ENCODE peak calls at places on chromosome 17, in seven cellular contexts. One of them, this sample, is unnamed.

GRCh38 chr17:29565643-29566472 is 979 bp downstream of the ABHD15 start:
- DNase-seq in mesendoderm: peak; percentile 73
- DNase-seq in neuronal stem cell: peak; percentile 20
- DNase-seq in IMR-90: no peak
- DNase-seq in H9: peak; percentile 82
- DNase-seq in H1: no peak
- DNase-seq in trophoblast cell: peak; percentile 74
- DNase-seq in this sample: peak; percentile 43

GRCh38 chr17:16929757-16930520 is 42.0 kb downstream of the TNFRSF13B start:
- DNase-seq in mesendoderm: no peak
- DNase-seq in neuronal stem cell: no peak
- DNase-seq in IMR-90: no peak
- DNase-seq in H9: no peak
- DNase-seq in H1: no peak
- DNase-seq in trophoblast cell: no peak
- DNase-seq in this sample: no peak

GRCh38 chr17:44444735-44445105 is 55.3 kb upstream of the ITGA2B start:
- DNase-seq in mesendoderm: no peak
- DNase-seq in neuronal stem cell: no peak
- DNase-seq in IMR-90: peak; percentile 97
- DNase-seq in H9: no peak
- DNase-seq in H1: no peak
- DNase-seq in trophoblast cell: peak; percentile 48
- DNase-seq in this sample: peak; percentile 85

GRCh38 chr17:73359987-73360410 is 48.2 kb upstream of the CDC42EP4 start:
- DNase-seq in mesendoderm: peak; percentile 95
- DNase-seq in neuronal stem cell: peak; percentile 40
- DNase-seq in IMR-90: no peak
- DNase-seq in H9: peak; percentile 97
- DNase-seq in H1: peak; percentile 81
- DNase-seq in trophoblast cell: peak; percentile 53
- DNase-seq in this sample: peak; percentile 24

GRCh38 chr17:30854146-30854545 is 22.4 kb downstream of the ATAD5 start:
- DNase-seq in mesendoderm: no peak
- DNase-seq in neuronal stem cell: no peak
- DNase-seq in IMR-90: no peak
- DNase-seq in H9: no peak
- DNase-seq in H1: no peak
- DNase-seq in trophoblast cell: no peak
- DNase-seq in this sample: no peak

GRCh38 chr17:43823350-43824084 is 9.4 kb downstream of the MPP3 start:
- DNase-seq in mesendoderm: no peak
- DNase-seq in neuronal stem cell: no peak
- DNase-seq in IMR-90: no peak
- DNase-seq in H9: no peak
- DNase-seq in H1: no peak
- DNase-seq in trophoblast cell: no peak
- DNase-seq in this sample: no peak

GRCh38 chr17:43085489-43085888 is 39.7 kb downstream of the BRCA1 start:
- DNase-seq in mesendoderm: peak; percentile 31
- DNase-seq in neuronal stem cell: no peak
- DNase-seq in IMR-90: peak; percentile 39
- DNase-seq in H9: no peak
- DNase-seq in H1: no peak
- DNase-seq in trophoblast cell: peak; percentile 40
- DNase-seq in this sample: peak; percentile 32

GRCh38 chr17:63983326-63983725 is 10.6 kb upstream of the SCN4A start:
- DNase-seq in mesendoderm: no peak
- DNase-seq in neuronal stem cell: no peak
- DNase-seq in IMR-90: no peak
- DNase-seq in H9: no peak
- DNase-seq in H1: no peak
- DNase-seq in trophoblast cell: no peak
- DNase-seq in this sample: no peak

GRCh38 chr17:16381496-16381820 is 567 bp downstream of the UBB start:
- DNase-seq in mesendoderm: no peak
- DNase-seq in neuronal stem cell: no peak
- DNase-seq in IMR-90: peak; percentile 49
- DNase-seq in H9: no peak
- DNase-seq in H1: no peak
- DNase-seq in trophoblast cell: peak; percentile 56
- DNase-seq in this sample: no peak

GRCh38 chr17:81713004-81713555 is 996 bp downstream of the SLC25A10 start:
- DNase-seq in mesendoderm: no peak
- DNase-seq in neuronal stem cell: no peak
- DNase-seq in IMR-90: no peak
- DNase-seq in H9: no peak
- DNase-seq in H1: no peak
- DNase-seq in trophoblast cell: peak; percentile 12
- DNase-seq in this sample: no peak

GRCh38 chr17:40615295-40615988 is 32.2 kb downstream of the SMARCE1 start:
- DNase-seq in mesendoderm: peak; percentile 92
- DNase-seq in neuronal stem cell: peak; percentile 18
- DNase-seq in IMR-90: peak; percentile 47
- DNase-seq in H9: peak; percentile 90
- DNase-seq in H1: peak; percentile 77
- DNase-seq in trophoblast cell: peak; percentile 68
- DNase-seq in this sample: peak; percentile 46

GRCh38 chr17:55426851-55427586 is 5.4 kb upstream of the MMD start:
- DNase-seq in mesendoderm: no peak
- DNase-seq in neuronal stem cell: no peak
- DNase-seq in IMR-90: peak; percentile 58
- DNase-seq in H9: no peak
- DNase-seq in H1: no peak
- DNase-seq in trophoblast cell: peak; percentile 60
- DNase-seq in this sample: peak; percentile 69

GRCh38 chr17:74766413-74766812 is 9.7 kb downstream of the NAT9 start:
- DNase-seq in mesendoderm: no peak
- DNase-seq in neuronal stem cell: no peak
- DNase-seq in IMR-90: no peak
- DNase-seq in H9: no peak
- DNase-seq in H1: no peak
- DNase-seq in trophoblast cell: no peak
- DNase-seq in this sample: no peak

DNA sequence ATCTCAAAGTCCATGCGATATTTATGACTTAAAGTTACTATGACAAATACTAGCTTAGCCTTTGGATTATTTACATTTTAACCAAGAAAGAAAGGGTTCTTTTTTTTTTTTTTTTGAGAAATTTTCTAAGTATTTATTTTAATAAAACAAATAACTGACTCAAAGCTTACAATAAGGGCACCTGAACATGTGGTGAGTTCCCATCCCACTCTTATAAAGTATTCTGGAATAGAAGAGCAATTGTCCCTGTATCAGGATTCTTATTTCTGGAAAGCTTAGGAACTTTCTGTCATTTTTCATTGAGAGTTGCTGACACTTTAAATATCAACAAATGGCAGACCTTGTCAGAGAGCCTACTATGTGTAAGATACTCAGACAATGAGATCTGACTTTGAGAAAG is 686.1 kb upstream of the SOX9 start:
- DNase-seq in mesendoderm: no peak
- DNase-seq in neuronal stem cell: no peak
- DNase-seq in IMR-90: no peak
- DNase-seq in H9: no peak
- DNase-seq in H1: no peak
- DNase-seq in trophoblast cell: no peak
- DNase-seq in this sample: no peak
- H3K18ac ChIP-seq in mesendoderm: no peak overlapping the region
- H3K18ac ChIP-seq in neuronal stem cell: no peak overlapping the region
- H3K18ac ChIP-seq in IMR-90: no peak overlapping the region
- H3K18ac ChIP-seq in H9: no peak overlapping the region
- H3K18ac ChIP-seq in H1: no peak overlapping the region
- H3K18ac ChIP-seq in trophoblast cell: no peak overlapping the region
- H3K18ac ChIP-seq in this sample: no peak overlapping the region

GRCh38 chr17:67563692-67564228 is 154.0 kb upstream of the NOL11 start:
- DNase-seq in mesendoderm: no peak
- DNase-seq in neuronal stem cell: no peak
- DNase-seq in IMR-90: no peak
- DNase-seq in H9: no peak
- DNase-seq in H1: no peak
- DNase-seq in trophoblast cell: no peak
- DNase-seq in this sample: no peak
- H4K8ac ChIP-seq in mesendoderm: no peak overlapping the region
- H4K8ac ChIP-seq in neuronal stem cell: no peak overlapping the region
- H4K8ac ChIP-seq in IMR-90: no peak overlapping the region
- H4K8ac ChIP-seq in H9: no peak overlapping the region
- H4K8ac ChIP-seq in H1: no peak overlapping the region
- H4K8ac ChIP-seq in trophoblast cell: no peak overlapping the region
- H4K8ac ChIP-seq in this sample: no peak overlapping the region

GRCh38 chr17:19534562-19535149 is 1.0 kb downstream of the SLC47A1 start:
- DNase-seq in mesendoderm: no peak
- DNase-seq in neuronal stem cell: no peak
- DNase-seq in IMR-90: no peak
- DNase-seq in H9: no peak
- DNase-seq in H1: no peak
- DNase-seq in trophoblast cell: no peak
- DNase-seq in this sample: no peak

GRCh38 chr17:19531780-19532501 is 1.7 kb upstream of the SLC47A1 start:
- DNase-seq in mesendoderm: no peak
- DNase-seq in neuronal stem cell: no peak
- DNase-seq in IMR-90: no peak
- DNase-seq in H9: no peak
- DNase-seq in H1: no peak
- DNase-seq in trophoblast cell: no peak
- DNase-seq in this sample: no peak

GRCh38 chr17:19533036-19533717 is 477 bp upstream of the SLC47A1 start:
- DNase-seq in mesendoderm: no peak
- DNase-seq in neuronal stem cell: no peak
- DNase-seq in IMR-90: no peak
- DNase-seq in H9: no peak
- DNase-seq in H1: no peak
- DNase-seq in trophoblast cell: no peak
- DNase-seq in this sample: no peak

GRCh38 chr17:19537116-19537515 is 3.5 kb downstream of the SLC47A1 start:
- DNase-seq in mesendoderm: peak; percentile 67
- DNase-seq in neuronal stem cell: no peak
- DNase-seq in IMR-90: no peak
- DNase-seq in H9: no peak
- DNase-seq in H1: no peak
- DNase-seq in trophoblast cell: no peak
- DNase-seq in this sample: no peak

DNA sequence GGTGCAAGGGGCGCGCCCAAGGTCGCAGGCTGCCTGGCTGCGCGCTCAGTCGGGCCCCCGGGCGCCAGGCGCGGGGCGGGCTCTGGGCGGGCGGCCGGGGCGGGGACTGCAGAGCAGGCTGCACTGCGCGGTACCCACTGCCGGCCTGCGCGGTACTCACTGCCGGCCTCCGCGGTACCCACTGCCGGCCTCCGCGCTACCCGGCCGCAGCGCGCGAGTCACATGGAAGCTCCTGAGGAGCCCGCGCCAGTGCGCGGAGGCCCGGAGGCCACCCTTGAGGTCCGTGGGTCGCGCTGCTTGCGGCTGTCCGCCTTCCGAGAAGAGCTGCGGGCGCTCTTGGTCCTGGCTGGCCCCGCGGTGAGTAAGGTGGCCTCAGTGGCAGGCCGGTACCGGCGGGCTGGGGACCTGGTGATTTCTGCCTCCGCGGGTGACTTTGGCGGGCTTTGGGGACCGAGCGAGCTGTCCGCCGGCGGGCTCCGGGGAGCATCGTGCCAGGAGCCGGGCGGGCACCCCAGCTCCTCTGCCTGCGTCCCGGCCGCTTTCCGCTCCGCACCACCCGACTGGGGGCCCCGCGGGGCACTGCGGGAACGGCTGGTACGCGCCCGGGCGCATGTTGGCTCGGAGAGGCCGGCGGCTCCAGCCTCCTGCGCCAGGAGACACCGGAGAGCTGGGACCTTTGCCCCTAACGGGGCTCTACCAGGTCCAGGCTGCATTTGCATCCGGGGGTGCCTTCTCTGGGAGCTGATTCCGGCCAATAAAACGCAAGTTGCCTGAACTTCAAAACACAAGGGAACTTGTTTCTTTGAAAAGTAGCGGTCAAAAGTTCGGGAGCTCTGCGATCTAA is at the start of gene SLC47A1:
- DNase-seq in mesendoderm: peak; percentile 37
- DNase-seq in neuronal stem cell: peak; percentile 40
- DNase-seq in IMR-90: no peak
- DNase-seq in H9: peak; percentile 63
- DNase-seq in H1: peak; percentile 67
- DNase-seq in trophoblast cell: peak; percentile 32
- DNase-seq in this sample: peak; percentile 17
- H3K18ac ChIP-seq in mesendoderm: peak within 1 kb of the TSS; percentile 78
- H3K18ac ChIP-seq in neuronal stem cell: peak within 1 kb of the TSS; percentile 81
- H3K18ac ChIP-seq in IMR-90: no peak within 1 kb of the TSS
- H3K18ac ChIP-seq in H9: no peak within 1 kb of the TSS
- H3K18ac ChIP-seq in H1: peak within 1 kb of the TSS; percentile 48
- H3K18ac ChIP-seq in trophoblast cell: no peak within 1 kb of the TSS
- H3K18ac ChIP-seq in this sample: no peak within 1 kb of the TSS

GRCh38 chr17:48618366-48618896 is 3.3 kb upstream of the HOXB8 start:
- DNase-seq in mesendoderm: peak; percentile 86
- DNase-seq in neuronal stem cell: peak; percentile 87
- DNase-seq in IMR-90: peak; percentile 79
- DNase-seq in H9: peak; percentile 93
- DNase-seq in H1: peak; percentile 95
- DNase-seq in trophoblast cell: peak; percentile 95
- DNase-seq in this sample: peak; percentile 94

GRCh38 chr17:48622857-48623256 is 3.3 kb downstream of the HOXB9 start:
- DNase-seq in mesendoderm: no peak
- DNase-seq in neuronal stem cell: no peak
- DNase-seq in IMR-90: no peak
- DNase-seq in H9: no peak
- DNase-seq in H1: no peak
- DNase-seq in trophoblast cell: no peak
- DNase-seq in this sample: peak; percentile 62

GRCh38 chr17:48619821-48620496 is 4.9 kb upstream of the HOXB8 start:
- DNase-seq in mesendoderm: no peak
- DNase-seq in neuronal stem cell: no peak
- DNase-seq in IMR-90: no peak
- DNase-seq in H9: peak; percentile 67
- DNase-seq in H1: no peak
- DNase-seq in trophoblast cell: no peak
- DNase-seq in this sample: peak; percentile 81

GRCh38 chr17:48621410-48622387 is 4.5 kb downstream of the HOXB9 start:
- DNase-seq in mesendoderm: no peak
- DNase-seq in neuronal stem cell: no peak
- DNase-seq in IMR-90: no peak
- DNase-seq in H9: no peak
- DNase-seq in H1: no peak
- DNase-seq in trophoblast cell: no peak
- DNase-seq in this sample: peak; percentile 67

DNA sequence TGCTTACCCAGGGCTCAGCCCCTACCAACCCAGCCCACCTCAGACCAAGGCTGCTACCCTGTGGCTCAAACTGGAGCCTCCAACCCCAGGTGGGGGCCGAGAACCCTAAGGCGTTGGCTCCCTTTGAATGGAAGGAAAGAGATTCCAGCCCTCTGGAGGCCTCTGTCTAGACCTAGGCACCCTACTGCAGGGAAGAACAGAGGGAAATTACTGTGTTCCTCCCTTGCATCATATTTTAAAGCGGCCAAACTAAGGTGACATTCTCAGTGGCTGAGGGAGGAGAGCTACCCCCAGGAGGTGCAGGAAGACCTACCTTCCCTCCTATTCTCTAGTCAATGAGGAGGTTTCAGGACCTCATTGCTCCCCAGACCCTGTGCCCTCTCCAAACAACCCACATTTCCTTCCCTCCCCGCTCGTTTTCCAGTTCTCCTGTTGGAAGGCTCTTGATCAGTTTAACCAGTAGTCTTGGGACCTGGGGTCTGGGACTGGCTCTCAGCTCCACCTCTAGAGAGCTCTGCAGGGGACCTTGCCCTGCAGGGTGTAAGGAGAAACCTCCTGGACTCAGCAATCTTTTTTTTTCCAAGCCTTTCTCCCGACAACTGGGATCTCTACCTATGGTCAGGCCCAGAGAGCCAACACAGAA is 5.5 kb upstream of the HOXB8 start:
- DNase-seq in mesendoderm: no peak
- DNase-seq in neuronal stem cell: no peak
- DNase-seq in IMR-90: no peak
- DNase-seq in H9: no peak
- DNase-seq in H1: no peak
- DNase-seq in trophoblast cell: no peak
- DNase-seq in this sample: peak; percentile 69
- H4K8ac ChIP-seq in mesendoderm: no peak overlapping the region
- H4K8ac ChIP-seq in neuronal stem cell: no peak overlapping the region
- H4K8ac ChIP-seq in IMR-90: no peak overlapping the region
- H4K8ac ChIP-seq in H9: no peak overlapping the region
- H4K8ac ChIP-seq in H1: no peak overlapping the region
- H4K8ac ChIP-seq in trophoblast cell: no peak overlapping the region
- H4K8ac ChIP-seq in this sample: peak overlapping the region; percentile 81

This sample was measured in mesenchymal stem cell.